ENCODE peak calls at places on chromosomes 12 and 14, in five cellular contexts. X, K, N, T and H are unnamed samples.

GRCh38 chr12:117580718-117581062 is 219.3 kb upstream of the NOS1 start:
- DNase-seq in X (peak; percentile 14), K (no peak), N (no peak), T (no peak), H (peak; percentile 66)

GRCh38 chr12:29133680-29134079 is 15.4 kb upstream of the FAR2 start:
- DNase-seq in X (no peak), K (no peak), N (no peak), T (no peak), H (no peak)

GRCh38 chr14:63573579-63573978 is 30.4 kb upstream of the PPP2R5E start:
- DNase-seq in X (no peak), K (peak; percentile 35), N (no peak), T (no peak), H (no peak)

GRCh38 chr12:57614178-57614947 is 3.1 kb downstream of the ARHGEF25 start:
- DNase-seq in X (peak; percentile 59), K (peak; percentile 15), N (no peak), T (no peak), H (no peak)

GRCh38 chr12:14771651-14772137 is 31.6 kb downstream of the WBP11 start:
- DNase-seq in X (no peak), K (no peak), N (no peak), T (peak; percentile 66), H (no peak)

GRCh38 chr14:59565112-59565511 is 11.5 kb downstream of the CCDC175 start:
- DNase-seq in X (no peak), K (peak; percentile 11), N (no peak), T (no peak), H (no peak)

GRCh38 chr12:99444859-99445316 is 202.7 kb upstream of the GARIN6 start:
- DNase-seq in X (no peak), K (no peak), N (no peak), T (no peak), H (no peak)

GRCh38 chr14:99754141-99755067 is 38.8 kb upstream of the EML1 start:
- DNase-seq in X (peak; percentile 16), K (no peak), N (no peak), T (no peak), H (no peak)

GRCh38 chr14:89992273-89992672 is 36.5 kb downstream of the TDP1 start:
- DNase-seq in X (no peak), K (no peak), N (no peak), T (no peak), H (no peak)

GRCh38 chr14:90000935-90001334 is 45.2 kb downstream of the TDP1 start:
- DNase-seq in X (no peak), K (no peak), N (no peak), T (no peak), H (no peak)

GRCh38 chr14:89996963-89997362 is 41.2 kb downstream of the TDP1 start:
- DNase-seq in X (no peak), K (no peak), N (no peak), T (no peak), H (no peak)
- H3K36me3 ChIP-seq in X (no peaks in the 10 kb centered on the region), K (peaks cover 25% of the 10 kb centered on the region), N (peaks cover 7% of the 10 kb centered on the region), T (peaks cover 77% of the 10 kb centered on the region), H (peaks cover 62% of the 10 kb centered on the region)

DNA sequence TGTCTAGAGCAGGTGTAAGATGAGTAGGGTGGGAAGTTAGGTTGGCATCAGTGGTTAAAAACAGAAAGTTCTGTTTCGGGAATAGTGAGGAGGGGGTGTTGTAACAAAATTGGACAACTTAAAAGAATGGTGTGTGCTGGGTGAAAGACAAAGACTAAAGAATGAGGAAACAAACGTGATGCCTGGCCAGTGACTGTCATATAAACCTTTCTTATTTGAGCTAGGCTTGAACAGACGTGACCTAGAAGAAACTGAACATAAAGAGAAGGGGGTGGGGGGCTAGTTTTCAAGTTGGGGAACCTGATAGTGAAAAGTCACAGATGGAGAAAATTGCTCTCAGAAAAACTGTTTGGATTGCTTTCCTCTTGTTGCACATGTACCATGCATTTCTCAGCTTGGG is 39.6 kb downstream of the RAD52 start:
- DNase-seq in X (no peak), K (no peak), N (no peak), T (no peak), H (no peak)
- H3K36me3 ChIP-seq in X (no peaks in the 10 kb centered on the region), K (peaks cover 61% of the 10 kb centered on the region), N (peaks cover 42% of the 10 kb centered on the region), T (peaks cover 95% of the 10 kb centered on the region), H (peaks cover 96% of the 10 kb centered on the region)

GRCh38 chr14:105456736-105457703 is 17.6 kb upstream of the CRIP2 start:
- DNase-seq in X (no peak), K (no peak), N (no peak), T (no peak), H (no peak)
- H3K36me3 ChIP-seq in X (no peaks in the 10 kb centered on the region), K (peaks cover 58% of the 10 kb centered on the region), N (peaks cover 26% of the 10 kb centered on the region), T (peaks cover 19% of the 10 kb centered on the region), H (peaks cover 81% of the 10 kb centered on the region)

DNA sequence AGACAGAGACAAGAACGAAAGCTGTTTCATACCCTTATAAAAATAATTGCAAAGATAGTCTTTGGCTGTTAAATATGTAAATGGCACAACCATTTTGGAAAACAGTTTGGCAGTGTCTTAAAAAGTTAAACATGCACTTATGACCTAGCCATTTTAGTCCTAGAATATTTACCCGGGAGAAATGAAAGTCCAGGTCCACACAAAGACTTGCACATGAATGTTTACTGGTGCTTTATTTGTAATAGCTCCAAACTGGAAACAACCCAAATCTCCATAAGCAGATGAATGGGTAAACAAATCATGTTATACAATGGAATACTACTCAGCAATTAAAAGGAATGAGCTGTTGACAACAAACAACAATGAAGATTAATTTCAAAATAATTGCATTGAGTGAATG is 380.4 kb downstream of the ETNK1 start:
- DNase-seq in X (no peak), K (no peak), N (no peak), T (no peak), H (no peak)
- H3K36me3 ChIP-seq in X (no peaks in the 10 kb centered on the region), K (no peaks in the 10 kb centered on the region), N (no peaks in the 10 kb centered on the region), T (no peaks in the 10 kb centered on the region), H (no peaks in the 10 kb centered on the region)

GRCh38 chr12:113049976-113050742 is 6.4 kb upstream of the DTX1 start:
- DNase-seq in X (no peak), K (no peak), N (no peak), T (no peak), H (no peak)
- H3K36me3 ChIP-seq in X (no peaks in the 10 kb centered on the region), K (no peaks in the 10 kb centered on the region), N (no peaks in the 10 kb centered on the region), T (no peaks in the 10 kb centered on the region), H (no peaks in the 10 kb centered on the region)

GRCh38 chr12:79782197-79782890 is 91.6 kb upstream of the PAWR start:
- DNase-seq in X (no peak), K (peak; percentile 72), N (no peak), T (no peak), H (no peak)
- H3K36me3 ChIP-seq in X (no peaks in the 10 kb centered on the region), K (peaks cover 12% of the 10 kb centered on the region), N (peaks cover 2% of the 10 kb centered on the region), T (peaks cover 85% of the 10 kb centered on the region), H (peaks cover 59% of the 10 kb centered on the region)